ENCODE peak calls at places on chromosome 7, in five cellular contexts. One of them, this sample, is unnamed.

GRCh38 chr7:130971297-130971696 is 237.3 kb upstream of the KLF14 start:
- DNase-seq in fibroblast of mammary gland: no peak
- DNase-seq in astrocyte of the spinal cord: no peak
- DNase-seq in left ventricle myocardium inferior: no peak
- DNase-seq in RWPE1: no peak
- DNase-seq in this sample: no peak

GRCh38 chr7:88344956-88345832 is 38.5 kb upstream of the STEAP4 start:
- DNase-seq in fibroblast of mammary gland: peak; percentile 42
- DNase-seq in astrocyte of the spinal cord: peak; percentile 33
- DNase-seq in left ventricle myocardium inferior: peak; percentile 57
- DNase-seq in RWPE1: peak; percentile 26
- DNase-seq in this sample: peak; percentile 75

GRCh38 chr7:4706384-4707032 is 24.4 kb downstream of the FOXK1 start:
- DNase-seq in fibroblast of mammary gland: no peak
- DNase-seq in astrocyte of the spinal cord: peak; percentile 45
- DNase-seq in left ventricle myocardium inferior: no peak
- DNase-seq in RWPE1: no peak
- DNase-seq in this sample: no peak

GRCh38 chr7:112449353-112449752 is 907 bp upstream of the IFRD1 start:
- DNase-seq in fibroblast of mammary gland: peak; percentile 49
- DNase-seq in astrocyte of the spinal cord: peak; percentile 41
- DNase-seq in left ventricle myocardium inferior: no peak
- DNase-seq in RWPE1: peak; percentile 78
- DNase-seq in this sample: peak; percentile 35

GRCh38 chr7:18040196-18040595 is 12.6 kb upstream of the PRPS1L1 start:
- DNase-seq in fibroblast of mammary gland: peak; percentile 13
- DNase-seq in astrocyte of the spinal cord: peak; percentile 81
- DNase-seq in left ventricle myocardium inferior: no peak
- DNase-seq in RWPE1: no peak
- DNase-seq in this sample: no peak

GRCh38 chr7:577278-577665 is 57.6 kb upstream of the PDGFA start:
- DNase-seq in fibroblast of mammary gland: no peak
- DNase-seq in astrocyte of the spinal cord: no peak
- DNase-seq in left ventricle myocardium inferior: no peak
- DNase-seq in RWPE1: no peak
- DNase-seq in this sample: no peak

GRCh38 chr7:101172005-101172853 is 6.9 kb upstream of the VGF start:
- DNase-seq in fibroblast of mammary gland: no peak
- DNase-seq in astrocyte of the spinal cord: no peak
- DNase-seq in left ventricle myocardium inferior: no peak
- DNase-seq in RWPE1: no peak
- DNase-seq in this sample: no peak

GRCh38 chr7:134541-134940 is 57.8 kb upstream of the FAM20C start:
- DNase-seq in fibroblast of mammary gland: no peak
- DNase-seq in astrocyte of the spinal cord: no peak
- DNase-seq in left ventricle myocardium inferior: no peak
- DNase-seq in RWPE1: no peak
- DNase-seq in this sample: no peak

GRCh38 chr7:130998993-130999602 is 265.1 kb upstream of the KLF14 start:
- DNase-seq in fibroblast of mammary gland: peak; percentile 65
- DNase-seq in astrocyte of the spinal cord: peak; percentile 62
- DNase-seq in left ventricle myocardium inferior: no peak
- DNase-seq in RWPE1: no peak
- DNase-seq in this sample: no peak

GRCh38 chr7:68925241-68925640 is 673.0 kb upstream of the AUTS2 start:
- DNase-seq in fibroblast of mammary gland: no peak
- DNase-seq in astrocyte of the spinal cord: no peak
- DNase-seq in left ventricle myocardium inferior: no peak
- DNase-seq in RWPE1: no peak
- DNase-seq in this sample: no peak

GRCh38 chr7:112654322-112655216 is 135.6 kb downstream of the TMEM168 start:
- DNase-seq in fibroblast of mammary gland: peak; percentile 66
- DNase-seq in astrocyte of the spinal cord: peak; percentile 18
- DNase-seq in left ventricle myocardium inferior: no peak
- DNase-seq in RWPE1: peak; percentile 51
- DNase-seq in this sample: no peak

GRCh38 chr7:47510192-47510591 is 71.7 kb downstream of the TNS3 start:
- DNase-seq in fibroblast of mammary gland: no peak
- DNase-seq in astrocyte of the spinal cord: no peak
- DNase-seq in left ventricle myocardium inferior: no peak
- DNase-seq in RWPE1: no peak
- DNase-seq in this sample: no peak

GRCh38 chr7:154744226-154744860 is 258.6 kb downstream of the PAXIP1 start:
- DNase-seq in fibroblast of mammary gland: no peak
- DNase-seq in astrocyte of the spinal cord: no peak
- DNase-seq in left ventricle myocardium inferior: no peak
- DNase-seq in RWPE1: peak; percentile 23
- DNase-seq in this sample: peak; percentile 66

GRCh38 chr7:26052721-26053120 is 99.3 kb upstream of the NFE2L3 start:
- DNase-seq in fibroblast of mammary gland: peak; percentile 43
- DNase-seq in astrocyte of the spinal cord: no peak
- DNase-seq in left ventricle myocardium inferior: no peak
- DNase-seq in RWPE1: peak; percentile 57
- DNase-seq in this sample: no peak

GRCh38 chr7:150860978-150861295 is 8.6 kb downstream of the AOC1 start:
- DNase-seq in fibroblast of mammary gland: no peak
- DNase-seq in astrocyte of the spinal cord: no peak
- DNase-seq in left ventricle myocardium inferior: no peak
- DNase-seq in RWPE1: no peak
- DNase-seq in this sample: no peak

GRCh38 chr7:67311901-67312300 is 315.3 kb downstream of the TYW1 start:
- DNase-seq in fibroblast of mammary gland: peak; percentile 54
- DNase-seq in astrocyte of the spinal cord: peak; percentile 47
- DNase-seq in left ventricle myocardium inferior: no peak
- DNase-seq in RWPE1: no peak
- DNase-seq in this sample: no peak

GRCh38 chr7:128030999-128031681 is at the start of gene LRRC4:
- DNase-seq in fibroblast of mammary gland: peak; percentile 39
- DNase-seq in astrocyte of the spinal cord: peak; percentile 37
- DNase-seq in left ventricle myocardium inferior: no peak
- DNase-seq in RWPE1: peak; percentile 44
- DNase-seq in this sample: peak; percentile 76

GRCh38 chr7:136189506-136189998 is 212.4 kb upstream of the MTPN start:
- DNase-seq in fibroblast of mammary gland: no peak
- DNase-seq in astrocyte of the spinal cord: no peak
- DNase-seq in left ventricle myocardium inferior: no peak
- DNase-seq in RWPE1: no peak
- DNase-seq in this sample: no peak

GRCh38 chr7:90469554-90469953 is at the start of gene PTTG1IP2:
- DNase-seq in fibroblast of mammary gland: no peak
- DNase-seq in astrocyte of the spinal cord: no peak
- DNase-seq in left ventricle myocardium inferior: peak; percentile 17
- DNase-seq in RWPE1: no peak
- DNase-seq in this sample: no peak

GRCh38 chr7:25068814-25069213 is 56.2 kb downstream of the CYCS start:
- DNase-seq in fibroblast of mammary gland: peak; percentile 63
- DNase-seq in astrocyte of the spinal cord: no peak
- DNase-seq in left ventricle myocardium inferior: no peak
- DNase-seq in RWPE1: no peak
- DNase-seq in this sample: no peak

GRCh38 chr7:24477807-24478655 is 95.2 kb upstream of the PALS2 start:
- DNase-seq in fibroblast of mammary gland: peak; percentile 89
- DNase-seq in astrocyte of the spinal cord: peak; percentile 95
- DNase-seq in left ventricle myocardium inferior: no peak
- DNase-seq in RWPE1: peak; percentile 21
- DNase-seq in this sample: no peak

GRCh38 chr7:1243290-1243963 is 10.8 kb downstream of the UNCX start:
- DNase-seq in fibroblast of mammary gland: no peak
- DNase-seq in astrocyte of the spinal cord: no peak
- DNase-seq in left ventricle myocardium inferior: no peak
- DNase-seq in RWPE1: no peak
- DNase-seq in this sample: no peak

GRCh38 chr7:31488562-31489203 is 25.2 kb upstream of the ITPRID1 start:
- DNase-seq in fibroblast of mammary gland: peak; percentile 12
- DNase-seq in astrocyte of the spinal cord: peak; percentile 41
- DNase-seq in left ventricle myocardium inferior: peak; percentile 18
- DNase-seq in RWPE1: peak; percentile 69
- DNase-seq in this sample: peak; percentile 30